ENCODE peak calls at places on chromosome 18, in ten cellular contexts. U is ovary; D is heart left ventricle; V is SJSA1; M is CD4-positive, alpha-beta memory T cell; Y is tibial artery; Z is CD4-positive, CD25-positive, alpha-beta regulatory T cell; H is SK-N-SH; F is hepatocyte; N is GM23248. A is an unnamed sample.

GRCh38 chr18:77160515-77160914 is 27.9 kb upstream of the MBP start:
- DNase-seq in N (no peak), D (no peak), Y (no peak), Z (no peak), V (no peak), U (no peak), F (no peak), M (no peak), H (no peak), A (no peak)

GRCh38 chr18:44682871-44683221 is 2.2 kb downstream of the SETBP1 start:
- DNase-seq in N (no peak), M (no peak), D (no peak), Z (no peak), F (peak; percentile 48), H (no peak), V (no peak), U (peak; percentile 43), Y (peak; percentile 43), A (no peak)

GRCh38 chr18:58180738-58181353 is 136.8 kb downstream of the NEDD4L start:
- DNase-seq in Y (peak; percentile 34), U (peak; percentile 41), F (peak; percentile 65), H (peak; percentile 65), D (no peak), M (peak; percentile 45), V (no peak), Z (peak; percentile 55), N (peak; percentile 55), A (no peak)

GRCh38 chr18:62759704-62760402 is 44.5 kb downstream of the PHLPP1 start:
- DNase-seq in F (no peak), V (no peak), D (no peak), Y (no peak), H (no peak), U (no peak), N (peak; percentile 68), Z (no peak), M (no peak), A (no peak)

GRCh38 chr18:22223263-22223960 is 54.0 kb downstream of the GATA6 start:
- DNase-seq in F (peak; percentile 94), H (no peak), V (peak; percentile 94), Z (no peak), Y (peak; percentile 91), D (peak; percentile 83), M (no peak), N (peak; percentile 99), U (peak; percentile 42), A (peak; percentile 92)

GRCh38 chr18:2948038-2948437 is 64.9 kb downstream of the LPIN2 start:
- DNase-seq in D (peak; percentile 40), Y (no peak), U (no peak), N (peak; percentile 55), Z (no peak), M (no peak), H (peak; percentile 19), V (no peak), F (peak; percentile 51), A (no peak)

GRCh38 chr18:42641996-42642395 is 473.5 kb downstream of the RIT2 start:
- DNase-seq in N (no peak), U (no peak), Y (no peak), V (no peak), D (no peak), H (no peak), M (no peak), F (no peak), Z (no peak), A (no peak)

GRCh38 chr18:58988595-58988994 is 123.9 kb downstream of the ZNF532 start:
- DNase-seq in D (no peak), F (no peak), U (no peak), Z (no peak), H (no peak), V (no peak), N (no peak), M (no peak), Y (no peak), A (no peak)

GRCh38 chr18:56489901-56490300 is 148.5 kb downstream of the TXNL1 start:
- DNase-seq in U (no peak), D (no peak), F (no peak), H (no peak), Y (no peak), N (no peak), Z (no peak), M (no peak), V (no peak), A (no peak)

GRCh38 chr18:56488739-56489138 is 149.7 kb downstream of the TXNL1 start:
- DNase-seq in F (no peak), M (no peak), H (no peak), V (no peak), Z (no peak), U (no peak), N (no peak), D (no peak), Y (no peak), A (no peak)

GRCh38 chr18:56493531-56493930 is 144.9 kb downstream of the TXNL1 start:
- DNase-seq in F (no peak), V (no peak), M (no peak), Z (no peak), U (no peak), D (no peak), N (no peak), Y (no peak), H (no peak), A (no peak)

GRCh38 chr18:56492136-56492535 is 146.3 kb downstream of the TXNL1 start:
- DNase-seq in Z (no peak), M (no peak), U (no peak), V (no peak), D (no peak), H (no peak), F (no peak), N (no peak), Y (no peak), A (no peak)

GRCh38 chr18:56490942-56491341 is 147.4 kb downstream of the TXNL1 start:
- DNase-seq in V (no peak), Z (no peak), H (no peak), U (no peak), N (no peak), M (no peak), Y (no peak), D (no peak), F (no peak), A (no peak)
- H3K4me3 ChIP-seq in V (no peak overlapping the region), Z (no peak overlapping the region), H (no peak overlapping the region), U (no peak overlapping the region), N (no peak overlapping the region), M (no peak overlapping the region), Y (no peak overlapping the region), D (no peak overlapping the region), F (no peak overlapping the region), A (no peak overlapping the region)

GRCh38 chr18:9562584-9562983 is 51.8 kb downstream of the PPP4R1 start:
- DNase-seq in D (no peak), V (no peak), Y (no peak), Z (no peak), M (no peak), U (no peak), H (no peak), N (no peak), F (no peak), A (no peak)

GRCh38 chr18:9559253-9559652 is 55.1 kb downstream of the PPP4R1 start:
- DNase-seq in V (no peak), H (no peak), Z (no peak), F (no peak), U (no peak), D (no peak), Y (no peak), N (no peak), M (no peak), A (no peak)

GRCh38 chr18:9557250-9557943 is 57.0 kb downstream of the PPP4R1 start:
- DNase-seq in Y (no peak), N (no peak), Z (no peak), U (no peak), M (no peak), D (no peak), V (no peak), F (no peak), H (no peak), A (no peak)

GRCh38 chr18:9561774-9562173 is 52.6 kb downstream of the PPP4R1 start:
- DNase-seq in Y (no peak), M (no peak), N (peak; percentile 10), Z (no peak), U (no peak), D (no peak), F (no peak), V (no peak), H (no peak), A (no peak)

GRCh38 chr18:9558397-9559064 is 55.8 kb downstream of the PPP4R1 start:
- DNase-seq in M (no peak), U (no peak), V (no peak), Z (no peak), F (no peak), Y (no peak), D (no peak), H (no peak), N (no peak), A (no peak)
- H3K36me3 ChIP-seq in M (peaks cover 30% of the 10 kb centered on the region), U (no peaks in the 10 kb centered on the region), V (peaks cover 94% of the 10 kb centered on the region), Z (peaks cover 76% of the 10 kb centered on the region), F (peaks cover 3% of the 10 kb centered on the region), Y (peaks cover 77% of the 10 kb centered on the region), D (peaks cover 97% of the 10 kb centered on the region), H (peaks cover 66% of the 10 kb centered on the region), N (peaks cover 88% of the 10 kb centered on the region), A (peaks cover 21% of the 10 kb centered on the region)

GRCh38 chr18:23378470-23378764 is 74.7 kb upstream of the RIOK3 start:
- DNase-seq in Y (no peak), M (no peak), F (no peak), Z (no peak), U (no peak), D (no peak), V (no peak), N (peak; percentile 44), H (no peak), A (no peak)

GRCh38 chr18:23380001-23380550 is 73.0 kb upstream of the RIOK3 start:
- DNase-seq in U (no peak), Z (no peak), D (no peak), H (no peak), V (peak; percentile 89), Y (no peak), N (no peak), F (no peak), M (no peak), A (peak; percentile 85)

GRCh38 chr18:23373564-23373963 is 79.5 kb upstream of the RIOK3 start:
- DNase-seq in Z (no peak), N (no peak), U (no peak), M (no peak), Y (no peak), V (no peak), D (no peak), F (no peak), H (no peak), A (no peak)

GRCh38 chr18:23380817-23381216 is 72.3 kb upstream of the RIOK3 start:
- DNase-seq in U (no peak), D (no peak), N (no peak), V (no peak), H (no peak), M (no peak), F (no peak), Z (no peak), Y (no peak), A (no peak)

DNA sequence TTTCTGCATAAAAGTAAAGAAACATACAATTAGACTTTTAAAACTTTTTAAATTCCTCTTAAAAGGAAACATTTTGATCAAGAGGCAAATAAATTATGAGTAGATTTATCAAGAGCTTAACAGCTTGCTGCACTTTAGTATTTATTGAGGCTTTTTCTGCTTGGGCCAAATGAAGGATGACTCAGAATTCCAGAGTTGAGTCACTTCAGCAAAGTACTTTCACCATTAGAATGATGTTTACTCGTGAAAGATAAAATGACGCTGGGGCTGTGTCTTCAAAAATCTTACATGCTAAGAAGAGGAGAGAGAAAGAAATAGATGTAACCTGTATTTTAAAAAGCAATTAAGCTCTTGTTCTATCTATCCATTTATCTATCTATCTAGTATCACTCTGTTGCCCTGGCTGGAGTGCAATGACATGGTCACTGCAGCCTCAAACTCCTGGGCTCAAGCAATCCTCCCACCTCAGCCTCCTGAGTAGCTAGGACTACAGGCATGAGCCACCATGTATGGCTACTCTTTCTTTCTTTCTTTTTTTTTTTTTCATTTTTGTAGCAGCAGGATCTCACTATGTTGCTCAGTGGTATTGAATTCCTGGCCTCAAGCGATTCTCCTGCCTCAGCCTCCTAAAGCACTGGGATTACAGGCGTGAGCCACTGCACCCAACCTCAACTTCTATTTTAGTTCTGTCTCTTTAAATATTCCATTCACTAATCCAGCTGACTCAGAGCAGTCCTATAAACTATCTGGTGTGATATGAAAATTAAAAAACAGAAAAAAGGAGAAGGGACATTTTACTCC is 75.2 kb upstream of the RIOK3 start:
- DNase-seq in U (no peak), D (no peak), Y (no peak), N (peak; percentile 92), V (no peak), M (no peak), Z (no peak), F (peak; percentile 75), H (no peak), A (no peak)
- H3K27ac ChIP-seq in U (peak overlapping the region; percentile 65), D (no peak overlapping the region), Y (peak overlapping the region; percentile 80), N (peak overlapping the region; percentile 87), V (peak overlapping the region; percentile 88), M (no peak overlapping the region), Z (no peak overlapping the region), F (peak overlapping the region; percentile 42), H (peak overlapping the region; percentile 82), A (no peak overlapping the region)

GRCh38 chr18:64415218-64415617 is 266.3 kb upstream of the LINC00305 start:
- DNase-seq in N (no peak), D (no peak), F (no peak), V (no peak), Y (no peak), H (no peak), U (no peak), M (no peak), Z (no peak), A (no peak)

GRCh38 chr18:64419156-64419555 is 270.3 kb upstream of the LINC00305 start:
- DNase-seq in V (no peak), F (no peak), H (no peak), M (no peak), Y (no peak), U (no peak), Z (no peak), D (no peak), N (no peak), A (no peak)

GRCh38 chr18:64416990-64417389 is 268.1 kb upstream of the LINC00305 start:
- DNase-seq in M (no peak), N (no peak), Z (no peak), U (no peak), H (no peak), Y (no peak), V (no peak), D (no peak), F (no peak), A (no peak)
- H3K4me3 ChIP-seq in M (no peak overlapping the region), N (no peak overlapping the region), Z (no peak overlapping the region), U (no peak overlapping the region), H (no peak overlapping the region), Y (no peak overlapping the region), V (no peak overlapping the region), D (no peak overlapping the region), F (no peak overlapping the region), A (no peak overlapping the region)